ENCODE peak calls at places on chromosomes 2 and 18, in seven cellular contexts. I is BJ; M is naive thymus-derived CD4-positive, alpha-beta T cell; O is stomach; R is heart left ventricle; D is neural progenitor cell; J is neuronal stem cell. Z is an unnamed sample.

GRCh38 chr2:222722327-222722946 is 51.0 kb downstream of the MOGAT1 start:
- DNase-seq in I (peak; percentile 79), M (no peak), O (no peak), R (no peak), D (no peak), J (no peak), Z (no peak)

GRCh38 chr2:156947261-156947660 is 310.2 kb upstream of the GALNT5 start:
- DNase-seq in I (no peak), M (no peak), O (no peak), R (no peak), D (no peak), J (no peak), Z (no peak)

GRCh38 chr2:100013892-100014677 is 128.3 kb downstream of the AFF3 start:
- DNase-seq in I (peak; percentile 93), M (no peak), O (peak; percentile 41), R (peak; percentile 58), D (peak; percentile 12), J (peak; percentile 14), Z (peak; percentile 22)

GRCh38 chr2:39625193-39625926 is 40.4 kb upstream of the TMEM178A start:
- DNase-seq in I (no peak), M (no peak), O (no peak), R (no peak), D (no peak), J (no peak), Z (no peak)

GRCh38 chr2:108855194-108855593 is 68.6 kb downstream of the CCDC138 start:
- DNase-seq in I (no peak), M (peak; percentile 60), O (no peak), R (no peak), D (no peak), J (no peak), Z (no peak)

GRCh38 chr2:236180831-236181453 is 12.8 kb upstream of the GBX2 start:
- DNase-seq in I (no peak), M (no peak), O (peak; percentile 50), R (no peak), D (peak; percentile 83), J (peak; percentile 72), Z (no peak)

GRCh38 chr2:56648802-56649201 is 465.0 kb downstream of the CCDC85A start:
- DNase-seq in I (no peak), M (no peak), O (no peak), R (no peak), D (no peak), J (no peak), Z (no peak)

GRCh38 chr18:39604836-39605235 is 2039.2 kb upstream of the CELF4 start:
- DNase-seq in I (no peak), M (no peak), O (no peak), R (no peak), D (no peak), J (no peak), Z (no peak)

GRCh38 chr2:68901199-68901515 is 30.0 kb upstream of the BMP10 start:
- DNase-seq in I (no peak), M (no peak), O (no peak), R (no peak), D (peak; percentile 45), J (no peak), Z (peak; percentile 36)

GRCh38 chr18:12574494-12575185 is 83.3 kb downstream of the SPIRE1 start:
- DNase-seq in I (no peak), M (no peak), O (no peak), R (no peak), D (no peak), J (no peak), Z (no peak)

GRCh38 chr2:42907835-42908234 is 115.5 kb upstream of the HAAO start:
- DNase-seq in I (no peak), M (no peak), O (no peak), R (no peak), D (no peak), J (no peak), Z (no peak)

GRCh38 chr2:63661076-63661475 is 72.3 kb downstream of the MDH1 start:
- DNase-seq in I (peak; percentile 96), M (no peak), O (no peak), R (no peak), D (no peak), J (no peak), Z (no peak)

GRCh38 chr2:20838016-20838415 is 15.1 kb upstream of the LDAH start:
- DNase-seq in I (no peak), M (no peak), O (no peak), R (no peak), D (no peak), J (no peak), Z (no peak)

GRCh38 chr2:105384861-105385260 is 14.0 kb downstream of the FHL2 start:
- DNase-seq in I (no peak), M (no peak), O (no peak), R (no peak), D (no peak), J (no peak), Z (no peak)

GRCh38 chr2:150209746-150210145 is 277.7 kb downstream of the RND3 start:
- DNase-seq in I (no peak), M (no peak), O (no peak), R (no peak), D (no peak), J (no peak), Z (no peak)

GRCh38 chr2:26238301-26238958 is 6.0 kb downstream of the HADHA start:
- DNase-seq in I (no peak), M (no peak), O (no peak), R (no peak), D (no peak), J (no peak), Z (no peak)

GRCh38 chr2:180849851-180850250 is 130.6 kb upstream of the UBE2E3 start:
- DNase-seq in I (no peak), M (no peak), O (no peak), R (no peak), D (no peak), J (no peak), Z (no peak)

DNA sequence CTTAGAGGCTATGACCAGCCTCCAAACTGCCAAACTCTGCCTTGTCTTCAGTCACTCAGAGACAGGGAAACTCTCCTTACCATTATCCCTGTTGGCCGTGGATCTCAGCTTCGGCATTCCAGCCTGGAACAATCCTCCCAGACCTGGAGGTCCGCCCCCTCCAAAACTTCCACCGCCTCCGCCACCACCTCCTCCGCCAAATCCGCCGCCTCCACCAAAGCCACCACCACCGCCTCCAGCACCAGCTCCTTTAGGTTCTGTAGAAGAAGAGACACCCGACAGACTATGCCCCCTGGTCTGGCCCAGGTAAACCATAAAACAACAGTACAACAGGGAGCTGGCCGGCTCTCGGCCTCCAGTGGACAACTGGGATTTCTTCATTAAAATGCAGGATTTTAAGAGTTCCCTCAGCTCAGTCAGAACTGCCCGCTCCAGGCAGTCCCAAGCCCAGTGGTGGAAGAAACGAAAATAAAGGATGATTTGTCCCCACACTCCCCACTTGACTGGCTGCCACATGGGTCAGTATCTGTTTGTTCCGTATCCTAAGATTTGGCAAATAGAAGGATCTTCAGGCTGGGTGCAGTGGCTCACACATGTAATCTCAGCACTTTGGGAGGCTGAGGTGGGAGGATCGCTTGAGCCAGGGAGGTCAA is 22.4 kb downstream of the WIPF1 start:
- DNase-seq in I (no peak), M (no peak), O (no peak), R (no peak), D (no peak), J (no peak), Z (no peak)
- H3K36me3 ChIP-seq in I (peaks cover 13% of the 10 kb centered on the region), M (peaks cover 30% of the 10 kb centered on the region), O (peaks cover 73% of the 10 kb centered on the region), R (peaks cover 73% of the 10 kb centered on the region), D (no peaks in the 10 kb centered on the region), J (peaks cover 8% of the 10 kb centered on the region), Z (peaks cover 27% of the 10 kb centered on the region)

GRCh38 chr2:101881131-101881530 is 110.6 kb upstream of the IL1R2 start:
- DNase-seq in I (no peak), M (no peak), O (no peak), R (no peak), D (no peak), J (no peak), Z (no peak)

GRCh38 chr2:101883860-101884259 is 107.9 kb upstream of the IL1R2 start:
- DNase-seq in I (no peak), M (peak; percentile 32), O (no peak), R (no peak), D (peak; percentile 54), J (peak; percentile 6), Z (no peak)

GRCh38 chr2:101887328-101887727 is 104.4 kb upstream of the IL1R2 start:
- DNase-seq in I (no peak), M (no peak), O (no peak), R (no peak), D (no peak), J (no peak), Z (no peak)

GRCh38 chr2:101882948-101883347 is 108.8 kb upstream of the IL1R2 start:
- DNase-seq in I (no peak), M (no peak), O (no peak), R (no peak), D (no peak), J (no peak), Z (no peak)

GRCh38 chr2:101884423-101884822 is 107.3 kb upstream of the IL1R2 start:
- DNase-seq in I (no peak), M (no peak), O (no peak), R (no peak), D (no peak), J (no peak), Z (no peak)
- H3K36me3 ChIP-seq in I (peaks cover 10% of the 10 kb centered on the region), M (peaks cover 41% of the 10 kb centered on the region), O (peaks cover 59% of the 10 kb centered on the region), R (peaks cover 76% of the 10 kb centered on the region), D (peaks cover 4% of the 10 kb centered on the region), J (peaks cover 10% of the 10 kb centered on the region), Z (peaks cover 68% of the 10 kb centered on the region)

GRCh38 chr2:1738646-1739302 is 5.5 kb downstream of the PXDN start:
- DNase-seq in I (no peak), M (no peak), O (no peak), R (no peak), D (no peak), J (no peak), Z (no peak)

GRCh38 chr2:1738163-1738562 is 6.2 kb downstream of the PXDN start:
- DNase-seq in I (no peak), M (no peak), O (no peak), R (no peak), D (no peak), J (no peak), Z (no peak)

GRCh38 chr2:1739322-1739957 is 4.9 kb downstream of the PXDN start:
- DNase-seq in I (no peak), M (no peak), O (no peak), R (no peak), D (no peak), J (no peak), Z (no peak)

GRCh38 chr2:1736997-1737480 is 7.3 kb downstream of the PXDN start:
- DNase-seq in I (no peak), M (no peak), O (no peak), R (no peak), D (no peak), J (no peak), Z (no peak)

GRCh38 chr2:1736045-1736444 is 8.3 kb downstream of the PXDN start:
- DNase-seq in I (no peak), M (no peak), O (no peak), R (no peak), D (no peak), J (no peak), Z (no peak)
- H3K36me3 ChIP-seq in I (peaks cover 8% of the 10 kb centered on the region), M (no peaks in the 10 kb centered on the region), O (no peaks in the 10 kb centered on the region), R (no peaks in the 10 kb centered on the region), D (no peaks in the 10 kb centered on the region), J (peaks cover 2% of the 10 kb centered on the region), Z (peaks cover 23% of the 10 kb centered on the region)

GRCh38 chr2:218944759-218945404 is 14.6 kb upstream of the CDK5R2 start:
- DNase-seq in I (no peak), M (no peak), O (no peak), R (no peak), D (no peak), J (no peak), Z (no peak)

GRCh38 chr2:218952160-218952559 is 7.3 kb upstream of the CDK5R2 start:
- DNase-seq in I (no peak), M (no peak), O (no peak), R (no peak), D (no peak), J (no peak), Z (no peak)

GRCh38 chr2:218946621-218947020 is 12.8 kb upstream of the CDK5R2 start:
- DNase-seq in I (no peak), M (no peak), O (no peak), R (no peak), D (no peak), J (no peak), Z (no peak)
- H3K36me3 ChIP-seq in I (no peaks in the 10 kb centered on the region), M (no peaks in the 10 kb centered on the region), O (no peaks in the 10 kb centered on the region), R (no peaks in the 10 kb centered on the region), D (no peaks in the 10 kb centered on the region), J (no peaks in the 10 kb centered on the region), Z (no peaks in the 10 kb centered on the region)